ENCODE peak calls at places on chromosomes 2 and 18, in seven cellular contexts. Z, A, L, N, T, D and Y are unnamed samples.

GRCh38 chr2:189297446-189297845 is 117.9 kb upstream of the COL5A2 start:
- DNase-seq in Z (no peak), A (no peak), L (no peak), N (no peak), T (no peak), D (no peak), Y (peak; percentile 29)

GRCh38 chr18:70672581-70672980 is 383.7 kb downstream of the SOCS6 start:
- DNase-seq in Z (no peak), A (no peak), L (peak; percentile 74), N (no peak), T (no peak), D (no peak), Y (peak; percentile 75)

GRCh38 chr2:39141346-39142011 is 20.6 kb upstream of the SOS1 start:
- DNase-seq in Z (no peak), A (no peak), L (no peak), N (no peak), T (no peak), D (no peak), Y (no peak)

GRCh38 chr2:151762694-151763093 is 28.4 kb upstream of the NEB start:
- DNase-seq in Z (no peak), A (no peak), L (no peak), N (no peak), T (no peak), D (no peak), Y (no peak)

GRCh38 chr2:181153886-181154285 is 173.5 kb downstream of the UBE2E3 start:
- DNase-seq in Z (no peak), A (no peak), L (no peak), N (no peak), T (no peak), D (no peak), Y (no peak)

GRCh38 chr18:79863946-79864725 is 66.4 kb downstream of the KCNG2 start:
- DNase-seq in Z (no peak), A (no peak), L (no peak), N (no peak), T (no peak), D (peak; percentile 11), Y (no peak)

GRCh38 chr2:120396519-120397361 is 50.8 kb downstream of the INHBB start:
- DNase-seq in Z (no peak), A (no peak), L (no peak), N (no peak), T (no peak), D (no peak), Y (no peak)

GRCh38 chr2:26809876-26810577 is 24.2 kb downstream of the CENPA start:
- DNase-seq in Z (no peak), A (no peak), L (peak; percentile 17), N (no peak), T (no peak), D (no peak), Y (no peak)

GRCh38 chr18:25875574-25875973 is 214.8 kb downstream of the SS18 start:
- DNase-seq in Z (no peak), A (no peak), L (no peak), N (no peak), T (no peak), D (no peak), Y (no peak)

GRCh38 chr2:129870646-129871335 is 108.7 kb upstream of the RAB6C start:
- DNase-seq in Z (no peak), A (no peak), L (no peak), N (no peak), T (no peak), D (no peak), Y (no peak)

GRCh38 chr2:26946841-26947784 is 23.3 kb upstream of the MAPRE3 start:
- DNase-seq in Z (no peak), A (no peak), L (no peak), N (no peak), T (no peak), D (peak; percentile 36), Y (no peak)

GRCh38 chr2:188786368-188786781 is 187.8 kb upstream of the COL3A1 start:
- DNase-seq in Z (no peak), A (no peak), L (no peak), N (no peak), T (no peak), D (no peak), Y (no peak)

GRCh38 chr18:79926715-79927596 is 24.5 kb downstream of the SLC66A2 start:
- DNase-seq in Z (no peak), A (no peak), L (no peak), N (no peak), T (no peak), D (no peak), Y (no peak)

GRCh38 chr18:23827681-23828080 is 138.4 kb downstream of the LAMA3 start:
- DNase-seq in Z (no peak), A (no peak), L (no peak), N (no peak), T (no peak), D (no peak), Y (no peak)

GRCh38 chr2:20868377-20868776 is 45.5 kb upstream of the LDAH start:
- DNase-seq in Z (no peak), A (no peak), L (peak; percentile 56), N (no peak), T (no peak), D (no peak), Y (peak; percentile 15)

GRCh38 chr18:21662591-21662990 is 42.0 kb downstream of the ABHD3 start:
- DNase-seq in Z (no peak), A (no peak), L (no peak), N (no peak), T (no peak), D (no peak), Y (no peak)

GRCh38 chr2:30382995-30383394 is 64.1 kb upstream of the LCLAT1 start:
- DNase-seq in Z (no peak), A (no peak), L (no peak), N (no peak), T (no peak), D (no peak), Y (no peak)

GRCh38 chr2:67848551-67848950 is 214.3 kb downstream of the C1D start:
- DNase-seq in Z (no peak), A (no peak), L (no peak), N (no peak), T (no peak), D (no peak), Y (no peak)

GRCh38 chr2:19348692-19349091 is 9.7 kb downstream of the OSR1 start:
- DNase-seq in Z (no peak), A (no peak), L (no peak), N (no peak), T (no peak), D (no peak), Y (no peak)

GRCh38 chr2:118580651-118581050 is 266.8 kb downstream of the EN1 start:
- DNase-seq in Z (no peak), A (no peak), L (no peak), N (no peak), T (no peak), D (no peak), Y (no peak)

GRCh38 chr18:78960709-78961108 is 18.9 kb upstream of the SALL3 start:
- DNase-seq in Z (no peak), A (no peak), L (no peak), N (no peak), T (no peak), D (no peak), Y (no peak)

GRCh38 chr18:55220523-55220922 is 261.3 kb upstream of the CCDC68 start:
- DNase-seq in Z (no peak), A (no peak), L (no peak), N (no peak), T (no peak), D (no peak), Y (no peak)

GRCh38 chr2:181657379-181657778 is 474 bp upstream of the CERKL start:
- DNase-seq in Z (no peak), A (peak; percentile 28), L (no peak), N (no peak), T (no peak), D (no peak), Y (no peak)

GRCh38 chr2:51013870-51014526 is 17.9 kb downstream of the NRXN1 start:
- DNase-seq in Z (no peak), A (no peak), L (no peak), N (no peak), T (no peak), D (no peak), Y (no peak)

GRCh38 chr2:121334581-121335293 is 49.7 kb upstream of the TFCP2L1 start:
- DNase-seq in Z (no peak), A (no peak), L (no peak), N (no peak), T (no peak), D (no peak), Y (no peak)

GRCh38 chr2:20650412-20650879 is 452 bp downstream of the HS1BP3 start:
- DNase-seq in Z (no peak), A (no peak), L (peak; percentile 47), N (no peak), T (no peak), D (peak; percentile 47), Y (peak; percentile 37)

GRCh38 chr2:207109768-207110167 is 56.0 kb downstream of the KLF7 start:
- DNase-seq in Z (no peak), A (no peak), L (no peak), N (no peak), T (no peak), D (no peak), Y (no peak)

GRCh38 chr2:180656455-180656847 is 324.0 kb upstream of the UBE2E3 start:
- DNase-seq in Z (no peak), A (no peak), L (no peak), N (no peak), T (no peak), D (no peak), Y (no peak)

GRCh38 chr2:179613701-179614100 is 247.7 kb downstream of the ZNF385B start:
- DNase-seq in Z (no peak), A (no peak), L (no peak), N (no peak), T (no peak), D (no peak), Y (no peak)

GRCh38 chr2:215409331-215410127 is 26.3 kb downstream of the FN1 start:
- DNase-seq in Z (no peak), A (no peak), L (no peak), N (no peak), T (no peak), D (no peak), Y (no peak)

GRCh38 chr18:41357708-41358107 is 597.3 kb upstream of the PIK3C3 start:
- DNase-seq in Z (no peak), A (no peak), L (no peak), N (no peak), T (no peak), D (no peak), Y (no peak)

GRCh38 chr2:48713647-48714046 is 41.9 kb downstream of the LHCGR start:
- DNase-seq in Z (no peak), A (no peak), L (no peak), N (no peak), T (no peak), D (no peak), Y (no peak)

GRCh38 chr2:144131042-144131441 is 388.9 kb downstream of the ZEB2 start:
- DNase-seq in Z (no peak), A (no peak), L (no peak), N (no peak), T (no peak), D (no peak), Y (no peak)

GRCh38 chr2:191582355-191582754 is 95.6 kb upstream of the NABP1 start:
- DNase-seq in Z (no peak), A (no peak), L (no peak), N (no peak), T (no peak), D (no peak), Y (no peak)

GRCh38 chr2:241029599-241030332 is 31.3 kb downstream of the SNED1 start:
- DNase-seq in Z (no peak), A (no peak), L (no peak), N (no peak), T (no peak), D (no peak), Y (no peak)

GRCh38 chr2:63257473-63257872 is 206.8 kb downstream of the OTX1 start:
- DNase-seq in Z (no peak), A (no peak), L (peak; percentile 20), N (no peak), T (no peak), D (no peak), Y (no peak)

GRCh38 chr2:24820175-24820513 is 26.9 kb downstream of the CENPO start:
- DNase-seq in Z (no peak), A (no peak), L (no peak), N (no peak), T (no peak), D (peak; percentile 13), Y (no peak)